ENCODE peak calls at places on chromosomes 5 and 9, in seven cellular contexts. One of them, this sample, is unnamed.
A peak's percentile ranks its signal among the peaks of the same experiment; 100 is the strongest.

GRCh38 chr5:53877243-53877642 is 316.8 kb downstream of the NDUFS4 start:
- DNase-seq in endothelial cell: no peak
- DNase-seq in WTC11: no peak
- DNase-seq in LHCN-M2: peak; percentile 65
- DNase-seq in GM12865: no peak
- DNase-seq in HCEC 1CT: peak; percentile 73
- DNase-seq in activated T-helper 1 cell treated with anti-CD3 and anti-CD28 coated beads, Interleukin-2, amount 50 U/mL, for 16 hours: no peak
- DNase-seq in this sample: peak; percentile 82

GRCh38 chr9:97721396-97721795 is 24.3 kb upstream of the XPA start:
- DNase-seq in endothelial cell: no peak
- DNase-seq in WTC11: no peak
- DNase-seq in GM12865: no peak
- DNase-seq in HCEC 1CT: no peak
- DNase-seq in LHCN-M2: no peak
- DNase-seq in activated T-helper 1 cell treated with anti-CD3 and anti-CD28 coated beads, Interleukin-2, amount 50 U/mL, for 16 hours: no peak
- DNase-seq in this sample: peak; percentile 56

GRCh38 chr9:18910858-18911257 is 122.2 kb downstream of the SAXO1 start:
- DNase-seq in endothelial cell: no peak
- DNase-seq in activated T-helper 1 cell treated with anti-CD3 and anti-CD28 coated beads, Interleukin-2, amount 50 U/mL, for 16 hours: no peak
- DNase-seq in GM12865: no peak
- DNase-seq in LHCN-M2: no peak
- DNase-seq in HCEC 1CT: no peak
- DNase-seq in WTC11: no peak
- DNase-seq in this sample: no peak

GRCh38 chr9:130042406-130042930 is 521 bp downstream of the FNBP1 start:
- DNase-seq in endothelial cell: peak; percentile 36
- DNase-seq in WTC11: peak; percentile 56
- DNase-seq in LHCN-M2: no peak
- DNase-seq in activated T-helper 1 cell treated with anti-CD3 and anti-CD28 coated beads, Interleukin-2, amount 50 U/mL, for 16 hours: no peak
- DNase-seq in GM12865: peak; percentile 31
- DNase-seq in HCEC 1CT: no peak
- DNase-seq in this sample: peak; percentile 30

GRCh38 chr5:118762291-118762690 is 226.1 kb downstream of the DTWD2 start:
- DNase-seq in HCEC 1CT: no peak
- DNase-seq in LHCN-M2: no peak
- DNase-seq in endothelial cell: no peak
- DNase-seq in GM12865: no peak
- DNase-seq in WTC11: peak; percentile 14
- DNase-seq in activated T-helper 1 cell treated with anti-CD3 and anti-CD28 coated beads, Interleukin-2, amount 50 U/mL, for 16 hours: no peak
- DNase-seq in this sample: no peak

GRCh38 chr9:90142580-90142979 is 500.0 kb downstream of the DIRAS2 start:
- DNase-seq in GM12865: peak; percentile 54
- DNase-seq in endothelial cell: peak; percentile 61
- DNase-seq in activated T-helper 1 cell treated with anti-CD3 and anti-CD28 coated beads, Interleukin-2, amount 50 U/mL, for 16 hours: no peak
- DNase-seq in LHCN-M2: peak; percentile 19
- DNase-seq in WTC11: peak; percentile 48
- DNase-seq in HCEC 1CT: peak; percentile 3
- DNase-seq in this sample: peak; percentile 31

GRCh38 chr9:26779072-26779471 is 113.5 kb downstream of the CAAP1 start:
- DNase-seq in HCEC 1CT: no peak
- DNase-seq in GM12865: no peak
- DNase-seq in WTC11: no peak
- DNase-seq in activated T-helper 1 cell treated with anti-CD3 and anti-CD28 coated beads, Interleukin-2, amount 50 U/mL, for 16 hours: no peak
- DNase-seq in endothelial cell: no peak
- DNase-seq in LHCN-M2: peak; percentile 61
- DNase-seq in this sample: peak; percentile 20

GRCh38 chr5:61332891-61333350 is 863 bp downstream of the ZSWIM6 start:
- DNase-seq in endothelial cell: peak; percentile 53
- DNase-seq in WTC11: peak; percentile 18
- DNase-seq in HCEC 1CT: peak; percentile 71
- DNase-seq in LHCN-M2: peak; percentile 68
- DNase-seq in activated T-helper 1 cell treated with anti-CD3 and anti-CD28 coated beads, Interleukin-2, amount 50 U/mL, for 16 hours: peak; percentile 18
- DNase-seq in GM12865: peak; percentile 51
- DNase-seq in this sample: peak; percentile 73

GRCh38 chr9:88988796-88989641 is 2.2 kb upstream of the S1PR3 start:
- DNase-seq in WTC11: no peak
- DNase-seq in GM12865: peak; percentile 30
- DNase-seq in endothelial cell: no peak
- DNase-seq in HCEC 1CT: peak; percentile 60
- DNase-seq in LHCN-M2: peak; percentile 13
- DNase-seq in activated T-helper 1 cell treated with anti-CD3 and anti-CD28 coated beads, Interleukin-2, amount 50 U/mL, for 16 hours: no peak
- DNase-seq in this sample: peak; percentile 64

GRCh38 chr5:149328177-149328576 is 17.1 kb upstream of the GRPEL2 start:
- DNase-seq in LHCN-M2: no peak
- DNase-seq in WTC11: no peak
- DNase-seq in endothelial cell: no peak
- DNase-seq in GM12865: no peak
- DNase-seq in HCEC 1CT: no peak
- DNase-seq in activated T-helper 1 cell treated with anti-CD3 and anti-CD28 coated beads, Interleukin-2, amount 50 U/mL, for 16 hours: no peak
- DNase-seq in this sample: no peak

GRCh38 chr5:90017236-90017635 is 392.3 kb downstream of the CETN3 start:
- DNase-seq in LHCN-M2: no peak
- DNase-seq in endothelial cell: no peak
- DNase-seq in WTC11: no peak
- DNase-seq in activated T-helper 1 cell treated with anti-CD3 and anti-CD28 coated beads, Interleukin-2, amount 50 U/mL, for 16 hours: no peak
- DNase-seq in GM12865: no peak
- DNase-seq in HCEC 1CT: no peak
- DNase-seq in this sample: no peak

GRCh38 chr5:36158144-36158543 is 6.2 kb downstream of the SKP2 start:
- DNase-seq in HCEC 1CT: no peak
- DNase-seq in WTC11: no peak
- DNase-seq in endothelial cell: no peak
- DNase-seq in activated T-helper 1 cell treated with anti-CD3 and anti-CD28 coated beads, Interleukin-2, amount 50 U/mL, for 16 hours: no peak
- DNase-seq in GM12865: no peak
- DNase-seq in LHCN-M2: peak; percentile 72
- DNase-seq in this sample: peak; percentile 69

GRCh38 chr9:136306691-136307208 is 2.9 kb upstream of the CCDC187 start:
- DNase-seq in LHCN-M2: no peak
- DNase-seq in HCEC 1CT: no peak
- DNase-seq in GM12865: no peak
- DNase-seq in activated T-helper 1 cell treated with anti-CD3 and anti-CD28 coated beads, Interleukin-2, amount 50 U/mL, for 16 hours: no peak
- DNase-seq in endothelial cell: no peak
- DNase-seq in WTC11: no peak
- DNase-seq in this sample: peak; percentile 20

GRCh38 chr9:101705135-101705661 is 33.2 kb downstream of the GRIN3A start:
- DNase-seq in GM12865: no peak
- DNase-seq in WTC11: peak; percentile 65
- DNase-seq in activated T-helper 1 cell treated with anti-CD3 and anti-CD28 coated beads, Interleukin-2, amount 50 U/mL, for 16 hours: no peak
- DNase-seq in LHCN-M2: no peak
- DNase-seq in HCEC 1CT: no peak
- DNase-seq in endothelial cell: peak; percentile 43
- DNase-seq in this sample: peak; percentile 16

GRCh38 chr9:20508242-20508641 is 114.1 kb downstream of the MLLT3 start:
- DNase-seq in endothelial cell: no peak
- DNase-seq in LHCN-M2: no peak
- DNase-seq in activated T-helper 1 cell treated with anti-CD3 and anti-CD28 coated beads, Interleukin-2, amount 50 U/mL, for 16 hours: no peak
- DNase-seq in HCEC 1CT: no peak
- DNase-seq in GM12865: peak; percentile 55
- DNase-seq in WTC11: no peak
- DNase-seq in this sample: peak; percentile 31

GRCh38 chr9:137705443-137705863 is 86.6 kb downstream of the EHMT1 start:
- DNase-seq in LHCN-M2: no peak
- DNase-seq in endothelial cell: no peak
- DNase-seq in activated T-helper 1 cell treated with anti-CD3 and anti-CD28 coated beads, Interleukin-2, amount 50 U/mL, for 16 hours: no peak
- DNase-seq in GM12865: peak; percentile 81
- DNase-seq in WTC11: no peak
- DNase-seq in HCEC 1CT: no peak
- DNase-seq in this sample: no peak

GRCh38 chr5:154092356-154092755 is 53.6 kb downstream of the MFAP3 start:
- DNase-seq in activated T-helper 1 cell treated with anti-CD3 and anti-CD28 coated beads, Interleukin-2, amount 50 U/mL, for 16 hours: no peak
- DNase-seq in WTC11: no peak
- DNase-seq in LHCN-M2: peak; percentile 38
- DNase-seq in GM12865: no peak
- DNase-seq in endothelial cell: no peak
- DNase-seq in HCEC 1CT: peak; percentile 7
- DNase-seq in this sample: peak; percentile 32

GRCh38 chr9:127047971-127048370 is 74.5 kb downstream of the ANGPTL2 start:
- DNase-seq in endothelial cell: no peak
- DNase-seq in activated T-helper 1 cell treated with anti-CD3 and anti-CD28 coated beads, Interleukin-2, amount 50 U/mL, for 16 hours: no peak
- DNase-seq in GM12865: no peak
- DNase-seq in LHCN-M2: no peak
- DNase-seq in HCEC 1CT: no peak
- DNase-seq in WTC11: no peak
- DNase-seq in this sample: no peak

GRCh38 chr5:36450229-36451024 is 148.7 kb upstream of the RANBP3L start:
- DNase-seq in activated T-helper 1 cell treated with anti-CD3 and anti-CD28 coated beads, Interleukin-2, amount 50 U/mL, for 16 hours: no peak
- DNase-seq in HCEC 1CT: peak; percentile 7
- DNase-seq in GM12865: no peak
- DNase-seq in WTC11: no peak
- DNase-seq in LHCN-M2: peak; percentile 61
- DNase-seq in endothelial cell: no peak
- DNase-seq in this sample: peak; percentile 12

GRCh38 chr5:139678751-139679750 is 30.9 kb downstream of the CXXC5 start:
- DNase-seq in HCEC 1CT: no peak
- DNase-seq in WTC11: peak; percentile 38
- DNase-seq in endothelial cell: no peak
- DNase-seq in GM12865: no peak
- DNase-seq in activated T-helper 1 cell treated with anti-CD3 and anti-CD28 coated beads, Interleukin-2, amount 50 U/mL, for 16 hours: no peak
- DNase-seq in LHCN-M2: peak; percentile 66
- DNase-seq in this sample: no peak

GRCh38 chr5:153671653-153672346 is 181.3 kb downstream of the GRIA1 start:
- DNase-seq in HCEC 1CT: no peak
- DNase-seq in endothelial cell: no peak
- DNase-seq in LHCN-M2: no peak
- DNase-seq in GM12865: no peak
- DNase-seq in WTC11: no peak
- DNase-seq in activated T-helper 1 cell treated with anti-CD3 and anti-CD28 coated beads, Interleukin-2, amount 50 U/mL, for 16 hours: no peak
- DNase-seq in this sample: no peak

GRCh38 chr5:132446621-132447020 is 44.0 kb downstream of the IRF1 start:
- DNase-seq in HCEC 1CT: no peak
- DNase-seq in WTC11: no peak
- DNase-seq in activated T-helper 1 cell treated with anti-CD3 and anti-CD28 coated beads, Interleukin-2, amount 50 U/mL, for 16 hours: no peak
- DNase-seq in LHCN-M2: no peak
- DNase-seq in endothelial cell: no peak
- DNase-seq in GM12865: no peak
- DNase-seq in this sample: peak; percentile 72

GRCh38 chr5:93581738-93582414 is 857 bp upstream of the NR2F1-AS1 start:
- DNase-seq in endothelial cell: no peak
- DNase-seq in LHCN-M2: peak; percentile 83
- DNase-seq in activated T-helper 1 cell treated with anti-CD3 and anti-CD28 coated beads, Interleukin-2, amount 50 U/mL, for 16 hours: no peak
- DNase-seq in GM12865: no peak
- DNase-seq in HCEC 1CT: peak; percentile 81
- DNase-seq in WTC11: no peak
- DNase-seq in this sample: peak; percentile 79

GRCh38 chr5:179307931-179308471 is 37.3 kb downstream of the ADAMTS2 start:
- DNase-seq in activated T-helper 1 cell treated with anti-CD3 and anti-CD28 coated beads, Interleukin-2, amount 50 U/mL, for 16 hours: no peak
- DNase-seq in LHCN-M2: no peak
- DNase-seq in endothelial cell: no peak
- DNase-seq in HCEC 1CT: no peak
- DNase-seq in GM12865: no peak
- DNase-seq in WTC11: peak; percentile 6
- DNase-seq in this sample: no peak

GRCh38 chr5:178249191-178249989 is 16.8 kb upstream of the PHYKPL start:
- DNase-seq in WTC11: no peak
- DNase-seq in HCEC 1CT: no peak
- DNase-seq in LHCN-M2: peak; percentile 50
- DNase-seq in GM12865: no peak
- DNase-seq in activated T-helper 1 cell treated with anti-CD3 and anti-CD28 coated beads, Interleukin-2, amount 50 U/mL, for 16 hours: no peak
- DNase-seq in endothelial cell: no peak
- DNase-seq in this sample: peak; percentile 66

GRCh38 chr5:135446615-135447014 is 533 bp downstream of the DCANP1 start:
- DNase-seq in GM12865: no peak
- DNase-seq in LHCN-M2: no peak
- DNase-seq in WTC11: no peak
- DNase-seq in activated T-helper 1 cell treated with anti-CD3 and anti-CD28 coated beads, Interleukin-2, amount 50 U/mL, for 16 hours: no peak
- DNase-seq in HCEC 1CT: no peak
- DNase-seq in endothelial cell: no peak
- DNase-seq in this sample: no peak

GRCh38 chr9:112655633-112656032 is 62.3 kb downstream of the INIP start:
- DNase-seq in LHCN-M2: no peak
- DNase-seq in GM12865: no peak
- DNase-seq in activated T-helper 1 cell treated with anti-CD3 and anti-CD28 coated beads, Interleukin-2, amount 50 U/mL, for 16 hours: no peak
- DNase-seq in HCEC 1CT: no peak
- DNase-seq in WTC11: no peak
- DNase-seq in endothelial cell: no peak
- DNase-seq in this sample: no peak

GRCh38 chr9:4985376-4986266 is 549 bp downstream of the JAK2 start:
- DNase-seq in activated T-helper 1 cell treated with anti-CD3 and anti-CD28 coated beads, Interleukin-2, amount 50 U/mL, for 16 hours: no peak
- DNase-seq in GM12865: peak; percentile 60
- DNase-seq in LHCN-M2: peak; percentile 45
- DNase-seq in HCEC 1CT: peak; percentile 48
- DNase-seq in WTC11: peak; percentile 16
- DNase-seq in endothelial cell: peak; percentile 22
- DNase-seq in this sample: peak; percentile 63

GRCh38 chr5:153784277-153784676 is 254.4 kb downstream of the FAM114A2 start:
- DNase-seq in activated T-helper 1 cell treated with anti-CD3 and anti-CD28 coated beads, Interleukin-2, amount 50 U/mL, for 16 hours: no peak
- DNase-seq in WTC11: no peak
- DNase-seq in GM12865: no peak
- DNase-seq in HCEC 1CT: peak; percentile 4
- DNase-seq in LHCN-M2: peak; percentile 23
- DNase-seq in endothelial cell: no peak
- DNase-seq in this sample: no peak

GRCh38 chr9:113531919-113532808 is 68.6 kb downstream of the RGS3 start:
- DNase-seq in endothelial cell: no peak
- DNase-seq in LHCN-M2: no peak
- DNase-seq in GM12865: no peak
- DNase-seq in activated T-helper 1 cell treated with anti-CD3 and anti-CD28 coated beads, Interleukin-2, amount 50 U/mL, for 16 hours: no peak
- DNase-seq in HCEC 1CT: no peak
- DNase-seq in WTC11: no peak
- DNase-seq in this sample: no peak

GRCh38 chr9:19948021-19948420 is 159.2 kb upstream of the SLC24A2 start:
- DNase-seq in HCEC 1CT: no peak
- DNase-seq in LHCN-M2: no peak
- DNase-seq in WTC11: no peak
- DNase-seq in endothelial cell: no peak
- DNase-seq in GM12865: no peak
- DNase-seq in activated T-helper 1 cell treated with anti-CD3 and anti-CD28 coated beads, Interleukin-2, amount 50 U/mL, for 16 hours: no peak
- DNase-seq in this sample: no peak

GRCh38 chr9:136759001-136759400 is 958 bp upstream of the LCN8 start:
- DNase-seq in LHCN-M2: no peak
- DNase-seq in GM12865: no peak
- DNase-seq in HCEC 1CT: no peak
- DNase-seq in endothelial cell: no peak
- DNase-seq in activated T-helper 1 cell treated with anti-CD3 and anti-CD28 coated beads, Interleukin-2, amount 50 U/mL, for 16 hours: no peak
- DNase-seq in WTC11: no peak
- DNase-seq in this sample: no peak

GRCh38 chr5:56148453-56148971 is 84.6 kb downstream of the ANKRD55 start:
- DNase-seq in HCEC 1CT: no peak
- DNase-seq in WTC11: no peak
- DNase-seq in LHCN-M2: no peak
- DNase-seq in activated T-helper 1 cell treated with anti-CD3 and anti-CD28 coated beads, Interleukin-2, amount 50 U/mL, for 16 hours: no peak
- DNase-seq in GM12865: peak; percentile 92
- DNase-seq in endothelial cell: no peak
- DNase-seq in this sample: no peak